ENCODE peak calls at places on chromosomes 4 and X, in eight cellular contexts. C is epithelial cell of esophagus; M is naive thymus-derived CD8-positive, alpha-beta T cell; L is LoVo; X is neural progenitor cell; V is stimulated activated CD4-positive, alpha-beta T cell treated with anti-CD3 and anti-CD28 coated beads, TNF-alpha, amount 100 ng/mL, for 24 hours; R is stomach; B is NCI-H2029. Q is an unnamed sample.

GRCh38 chr4:169099775-169100180 is 89.7 kb upstream of the CBR4 start:
- DNase-seq in L (no peak), V (no peak), M (no peak), R (no peak), X (no peak), C (no peak), B (no peak), Q (no peak)

GRCh38 chr4:71231073-71231752 is 107.6 kb upstream of the SLC4A4 start:
- DNase-seq in R (peak), M (no peak), B (no peak), V (no peak), L (no peak), C (peak), X (peak), Q (peak)

GRCh38 chrX:39613997-39614679 is 483.6 kb downstream of the BCOR start:
- DNase-seq in M (no peak), V (peak), X (peak), B (peak), L (peak), C (no peak), R (no peak), Q (no peak)

GRCh38 chr4:15918484-15919129 is 19.9 kb downstream of the FGFBP1 start:
- DNase-seq in C (peak), M (no peak), X (no peak), R (peak), B (no peak), V (no peak), L (no peak), Q (peak)

GRCh38 chr4:110977554-110977953 is 354.7 kb upstream of the PITX2 start:
- DNase-seq in C (no peak), M (no peak), X (no peak), R (no peak), L (no peak), V (no peak), B (no peak), Q (no peak)

GRCh38 chr4:143186634-143187033 is 1.9 kb downstream of the USP38 start:
- DNase-seq in B (no peak), C (peak), X (peak), L (no peak), R (no peak), V (no peak), M (no peak), Q (no peak)

GRCh38 chr4:1547863-1548637 is 136.1 kb downstream of the FAM53A start:
- DNase-seq in L (no peak), V (no peak), B (no peak), C (no peak), R (no peak), X (no peak), M (no peak), Q (no peak)

GRCh38 chr4:152464030-152464823 is 71.7 kb downstream of the FBXW7 start:
- DNase-seq in B (no peak), M (no peak), C (no peak), V (no peak), R (no peak), L (no peak), X (no peak), Q (no peak)

GRCh38 chrX:41522681-41523080 is 75.5 kb downstream of the NYX start:
- DNase-seq in L (no peak), R (no peak), M (no peak), B (no peak), X (no peak), C (no peak), V (no peak), Q (no peak)

GRCh38 chrX:112840382-112841113 is at the start of gene AMOT:
- DNase-seq in V (peak), B (no peak), L (peak), C (peak), R (peak), X (peak), M (peak), Q (peak)

GRCh38 chr4:143653031-143653430 is 47.4 kb downstream of the FREM3 start:
- DNase-seq in R (no peak), M (no peak), X (no peak), C (no peak), V (no peak), B (no peak), L (no peak), Q (no peak)

GRCh38 chr4:183314806-183315205 is 5.3 kb downstream of the CLDN22 start:
- DNase-seq in B (no peak), X (no peak), R (no peak), C (no peak), M (no peak), L (no peak), V (no peak), Q (no peak)

GRCh38 chrX:1516596-1517104 is 20.3 kb downstream of the P2RY8 start:
- DNase-seq in L (no peak), V (no peak), M (no peak), R (no peak), X (no peak), C (no peak), B (no peak), Q (no peak)

GRCh38 chr4:86338989-86339388 is 20.9 kb downstream of the MAPK10 start:
- DNase-seq in L (no peak), X (no peak), R (no peak), V (no peak), C (peak), M (no peak), B (no peak), Q (no peak)